ENCODE peak calls at places on chromosome 22, in four cellular contexts. One of them, this sample, is unnamed.

GRCh38 chr22:26573026-26573662 is 16.8 kb downstream of the TPST2 start:
- DNase-seq in dorsolateral prefrontal cortex: no peak
- DNase-seq in RPMI7951: no peak
- DNase-seq in pancreas: no peak
- DNase-seq in this sample: no peak

GRCh38 chr22:22371031-22371541 is 126.5 kb downstream of the VPREB1 start:
- DNase-seq in RPMI7951: no peak
- DNase-seq in pancreas: no peak
- DNase-seq in dorsolateral prefrontal cortex: no peak
- DNase-seq in this sample: no peak

GRCh38 chr22:36359172-36359973 is 28.4 kb downstream of the MYH9 start:
- DNase-seq in RPMI7951: no peak
- DNase-seq in pancreas: no peak
- DNase-seq in dorsolateral prefrontal cortex: no peak
- DNase-seq in this sample: no peak

GRCh38 chr22:25853501-25853900 is 111.5 kb downstream of the MYO18B start:
- DNase-seq in pancreas: no peak
- DNase-seq in dorsolateral prefrontal cortex: no peak
- DNase-seq in RPMI7951: peak
- DNase-seq in this sample: no peak

GRCh38 chr22:21659864-21660525 is 5.8 kb upstream of the PPIL2 start:
- DNase-seq in RPMI7951: no peak
- DNase-seq in dorsolateral prefrontal cortex: no peak
- DNase-seq in pancreas: no peak
- DNase-seq in this sample: no peak

GRCh38 chr22:35465109-35465701 is 65.3 kb downstream of the MCM5 start:
- DNase-seq in dorsolateral prefrontal cortex: no peak
- DNase-seq in pancreas: no peak
- DNase-seq in RPMI7951: no peak
- DNase-seq in this sample: no peak

GRCh38 chr22:28582806-28583205 is 96.8 kb downstream of the TTC28 start:
- DNase-seq in RPMI7951: peak
- DNase-seq in dorsolateral prefrontal cortex: no peak
- DNase-seq in pancreas: no peak
- DNase-seq in this sample: no peak

GRCh38 chr22:23256986-23257888 is 76.9 kb downstream of the BCR start:
- DNase-seq in dorsolateral prefrontal cortex: peak
- DNase-seq in pancreas: no peak
- DNase-seq in RPMI7951: peak
- DNase-seq in this sample: no peak